ENCODE peak calls at places on chromosomes 13 and 19, in seven cellular contexts. O is transverse colon, D is thyroid gland, V is uterus, W is IMR-90, G is breast epithelium, K is body of pancreas. Z is an unnamed sample.

GRCh38 chr19:2982556-2982955 is 5.2 kb downstream of the TLE6 start:
- DNase-seq in O (no peak), D (no peak), V (no peak), W (no peak), G (no peak), K (no peak), Z (no peak)

GRCh38 chr13:51996660-51997059 is 14.6 kb downstream of the ATP7B start:
- DNase-seq in O (no peak), D (no peak), V (no peak), W (no peak), G (no peak), K (no peak), Z (no peak)

GRCh38 chr13:99987180-99988047 is 5.8 kb downstream of the ZIC2 start:
- DNase-seq in O (no peak), D (no peak), V (no peak), W (no peak), G (no peak), K (no peak), Z (no peak)

GRCh38 chr19:4477034-4477801 is 5.1 kb downstream of the HDGFL2 start:
- DNase-seq in O (no peak), D (no peak), V (no peak), W (no peak), G (no peak), K (no peak), Z (no peak)

GRCh38 chr13:98442391-98443230 is 134.3 kb downstream of the STK24 start:
- DNase-seq in O (no peak), D (no peak), V (no peak), W (no peak), G (no peak), K (no peak), Z (no peak)

GRCh38 chr19:3586707-3587346 is 1.5 kb downstream of the GIPC3 start:
- DNase-seq in O (no peak), D (peak), V (no peak), W (no peak), G (no peak), K (peak), Z (peak)

GRCh38 chr13:45511310-45512147 is 46.8 kb downstream of the COG3 start:
- DNase-seq in O (no peak), D (peak), V (peak), W (peak), G (no peak), K (no peak), Z (no peak)

GRCh38 chr13:64051278-64051677 is 2635.6 kb upstream of the PCDH20 start:
- DNase-seq in O (no peak), D (no peak), V (no peak), W (no peak), G (no peak), K (no peak), Z (no peak)

GRCh38 chr13:52644108-52644507 is 1.9 kb downstream of the HNRNPA1L2 start:
- DNase-seq in O (no peak), D (no peak), V (no peak), W (peak), G (no peak), K (no peak), Z (no peak)

GRCh38 chr13:26307701-26308100 is 53.8 kb downstream of the CDK8 start:
- DNase-seq in O (no peak), D (no peak), V (no peak), W (no peak), G (no peak), K (no peak), Z (no peak)

GRCh38 chr19:51729781-51730180 is 6.0 kb upstream of the HAS1 start:
- DNase-seq in O (no peak), D (no peak), V (no peak), W (no peak), G (no peak), K (no peak), Z (no peak)

GRCh38 chr13:33797622-33798021 is 20.3 kb upstream of the RFC3 start:
- DNase-seq in O (no peak), D (no peak), V (no peak), W (no peak), G (no peak), K (no peak), Z (no peak)

GRCh38 chr13:33798023-33798422 is 19.9 kb upstream of the RFC3 start:
- DNase-seq in O (no peak), D (no peak), V (no peak), W (no peak), G (no peak), K (no peak), Z (no peak)

GRCh38 chr13:33796095-33796494 is 21.9 kb upstream of the RFC3 start:
- DNase-seq in O (no peak), D (no peak), V (no peak), W (no peak), G (no peak), K (no peak), Z (no peak)

GRCh38 chr13:33800646-33801186 is 17.2 kb upstream of the RFC3 start:
- DNase-seq in O (no peak), D (no peak), V (no peak), W (no peak), G (no peak), K (no peak), Z (no peak)

DNA sequence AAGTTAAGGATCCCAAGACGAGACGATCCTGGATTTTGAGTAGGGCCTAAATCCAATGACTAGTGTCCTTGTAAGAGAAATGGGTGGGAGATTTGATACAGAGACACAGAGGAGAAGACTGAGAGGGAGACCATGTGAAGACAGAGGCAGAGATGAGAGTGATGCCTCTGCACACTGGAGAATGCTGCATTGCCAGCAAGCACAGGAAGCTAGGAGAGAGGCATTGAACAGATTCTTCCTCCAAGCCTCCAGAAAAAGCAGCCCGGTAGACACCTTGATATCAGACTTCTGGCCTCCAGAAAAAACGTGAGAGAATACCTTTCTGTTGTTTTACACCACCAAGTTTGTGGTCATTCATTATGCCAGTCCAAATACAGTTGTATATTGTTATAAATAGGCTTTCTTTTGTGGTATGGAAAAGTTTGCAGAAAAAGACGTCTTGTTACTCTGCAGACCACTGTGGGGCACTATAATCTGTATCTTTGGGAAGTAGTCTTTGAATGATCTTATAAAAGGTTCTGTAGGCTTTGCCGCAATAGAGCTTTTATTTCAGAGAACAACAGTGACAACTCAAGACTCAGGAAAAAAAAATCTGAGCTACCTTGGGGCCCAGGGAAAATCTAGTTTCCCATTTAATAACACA is 17.9 kb upstream of the RFC3 start:
- DNase-seq in O (no peak), D (no peak), V (no peak), W (peak), G (no peak), K (no peak), Z (no peak)
- TF ChIP-seq CTCF in O (no peak), D (peak), V (peak), W (peak), G (no peak), K (peak), Z (peak)

GRCh38 chr13:29582171-29582570 is 13.3 kb downstream of the SLC7A1 start:
- DNase-seq in O (peak), D (no peak), V (no peak), W (no peak), G (peak), K (no peak), Z (peak)
- TF ChIP-seq POLR2A in O (no peak), D (no peak), V (no peak), W (no peak), G (no peak), K (no peak), Z (no peak)

DNA sequence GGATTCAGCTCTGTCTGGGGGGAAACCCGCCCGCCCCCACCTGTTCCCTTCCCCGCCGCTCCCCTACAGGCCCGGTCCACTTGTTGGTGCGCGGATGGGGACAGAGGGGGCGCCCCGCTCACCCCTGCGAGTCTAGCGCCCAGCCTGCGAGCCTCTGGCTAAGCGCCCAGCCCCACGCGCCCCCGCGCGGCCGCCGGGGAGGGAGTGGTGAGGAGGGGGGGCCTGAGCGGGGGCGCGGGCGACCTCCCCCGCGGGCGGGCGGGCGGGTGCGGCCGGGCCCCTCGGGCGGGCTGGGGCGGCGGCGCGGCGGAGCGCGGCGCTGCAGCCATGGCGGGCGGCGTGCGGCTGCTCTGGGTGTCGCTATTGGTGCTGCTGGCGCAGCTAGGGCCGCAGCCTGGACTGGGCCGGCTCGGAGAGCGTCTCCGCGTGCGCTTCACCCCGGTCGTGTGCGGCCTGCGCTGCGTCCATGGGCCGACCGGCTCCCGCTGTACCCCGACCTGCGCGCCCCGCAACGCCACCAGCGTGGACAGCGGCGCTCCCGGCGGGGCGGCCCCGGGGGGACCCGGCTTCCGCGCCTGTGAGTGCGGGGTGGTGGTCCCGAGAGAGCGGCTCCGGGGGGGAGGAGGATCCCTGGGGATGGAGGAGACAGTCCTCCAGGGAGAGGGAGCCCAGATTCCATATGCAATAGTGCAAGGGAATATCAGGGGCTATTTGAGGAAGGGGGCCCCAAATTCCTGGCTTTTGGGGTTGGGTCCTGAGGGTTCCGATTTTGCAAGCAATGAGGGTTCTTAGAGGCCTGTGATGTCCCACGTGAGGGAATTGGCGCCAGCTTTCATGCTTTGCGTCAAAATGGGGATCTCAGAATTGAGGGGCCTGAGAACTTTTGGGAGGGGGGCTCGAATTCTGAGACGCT is at the start of gene LTBP4:
- DNase-seq in O (peak), D (peak), V (peak), W (no peak), G (no peak), K (no peak), Z (peak)
- H3K4me3 ChIP-seq in O (peak), D (peak), V (peak), W (peak), G (peak), K (no peak), Z (peak)

GRCh38 chr13:73341748-73342147 is 282.9 kb downstream of the KLF5 start:
- DNase-seq in O (no peak), D (no peak), V (no peak), W (peak), G (no peak), K (no peak), Z (no peak)
- TF ChIP-seq CTCF in O (no peak), D (no peak), V (no peak), W (no peak), G (no peak), K (no peak), Z (no peak)

GRCh38 chr19:35887197-35887596 is 13.1 kb downstream of the NFKBID start:
- DNase-seq in O (no peak), D (no peak), V (no peak), W (no peak), G (no peak), K (no peak), Z (no peak)

GRCh38 chr19:35883920-35884319 is 15.5 kb downstream of the APLP1 start:
- DNase-seq in O (no peak), D (no peak), V (no peak), W (no peak), G (no peak), K (no peak), Z (no peak)

GRCh38 chr19:35882074-35882832 is 13.9 kb downstream of the APLP1 start:
- DNase-seq in O (no peak), D (peak), V (peak), W (peak), G (no peak), K (peak), Z (no peak)

GRCh38 chr19:35885909-35886308 is 14.4 kb downstream of the NFKBID start:
- DNase-seq in O (no peak), D (no peak), V (no peak), W (no peak), G (no peak), K (no peak), Z (no peak)

DNA sequence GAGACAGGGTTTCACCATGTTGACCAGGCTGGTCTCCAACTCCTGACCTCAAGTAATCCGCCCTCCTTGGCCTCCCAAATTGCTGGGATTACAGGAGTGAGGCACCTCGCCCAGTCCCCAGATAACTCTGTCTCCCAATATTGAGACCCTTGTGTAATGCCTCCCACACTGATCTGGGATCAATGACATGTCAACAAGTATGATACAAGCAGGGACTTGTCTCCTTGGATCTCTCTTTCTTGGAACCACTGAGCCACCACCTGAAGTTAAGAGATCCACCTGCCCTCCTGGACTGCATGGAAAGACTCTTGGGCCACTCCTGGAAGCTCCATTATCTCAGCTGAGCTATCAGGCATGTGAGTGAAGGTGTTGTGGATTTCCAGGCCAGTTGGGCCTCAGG is 15.1 kb downstream of the NFKBID start:
- DNase-seq in O (no peak), D (no peak), V (no peak), W (no peak), G (no peak), K (no peak), Z (no peak)
- TF ChIP-seq POLR2A in O (no peak), D (no peak), V (no peak), W (no peak), G (no peak), K (no peak), Z (no peak)